ENCODE peak calls at places on chromosomes 6 and 20, in six cellular contexts. One of them, this sample, is unnamed.

GRCh38 chr6:44681782-44682181 is 294.3 kb downstream of the CDC5L start:
- DNase-seq in HepG2: no peak
- DNase-seq in H1: peak
- DNase-seq in GM12878: no peak
- DNase-seq in GM12891: no peak
- DNase-seq in K562: no peak
- DNase-seq in this sample: no peak

GRCh38 chr6:89430563-89430962 is 2.4 kb upstream of the ANKRD6 start:
- DNase-seq in HepG2: no peak
- DNase-seq in GM12891: no peak
- DNase-seq in K562: no peak
- DNase-seq in GM12878: no peak
- DNase-seq in H1: no peak
- DNase-seq in this sample: no peak

GRCh38 chr6:154796484-154796883 is 63.3 kb downstream of the SCAF8 start:
- DNase-seq in H1: no peak
- DNase-seq in K562: no peak
- DNase-seq in GM12878: no peak
- DNase-seq in GM12891: no peak
- DNase-seq in HepG2: no peak
- DNase-seq in this sample: no peak

GRCh38 chr6:87183687-87184086 is 28.3 kb downstream of the ZNF292 start:
- DNase-seq in GM12891: no peak
- DNase-seq in HepG2: no peak
- DNase-seq in K562: no peak
- DNase-seq in GM12878: no peak
- DNase-seq in H1: no peak
- DNase-seq in this sample: no peak

GRCh38 chr6:82118150-82118562 is 129.4 kb downstream of the IBTK start:
- DNase-seq in K562: no peak
- DNase-seq in GM12878: no peak
- DNase-seq in HepG2: no peak
- DNase-seq in GM12891: no peak
- DNase-seq in H1: no peak
- DNase-seq in this sample: no peak

GRCh38 chr6:148240866-148241477 is 101.7 kb upstream of the SASH1 start:
- DNase-seq in K562: no peak
- DNase-seq in HepG2: no peak
- DNase-seq in H1: no peak
- DNase-seq in GM12891: no peak
- DNase-seq in GM12878: no peak
- DNase-seq in this sample: no peak

GRCh38 chr6:7282097-7282906 is 30.7 kb downstream of the SSR1 start:
- DNase-seq in HepG2: no peak
- DNase-seq in GM12878: no peak
- DNase-seq in GM12891: no peak
- DNase-seq in H1: no peak
- DNase-seq in K562: no peak
- DNase-seq in this sample: no peak

GRCh38 chr20:50248104-50248631 is 57.5 kb downstream of the CEBPB start:
- DNase-seq in GM12878: no peak
- DNase-seq in H1: no peak
- DNase-seq in K562: peak
- DNase-seq in GM12891: no peak
- DNase-seq in HepG2: no peak
- DNase-seq in this sample: no peak

GRCh38 chr6:56299916-56300315 is 52.5 kb upstream of the COL21A1 start:
- DNase-seq in H1: no peak
- DNase-seq in HepG2: no peak
- DNase-seq in GM12891: no peak
- DNase-seq in K562: no peak
- DNase-seq in GM12878: no peak
- DNase-seq in this sample: no peak

GRCh38 chr6:17923401-17923863 is 64.0 kb downstream of the KIF13A start:
- DNase-seq in GM12878: no peak
- DNase-seq in GM12891: no peak
- DNase-seq in K562: no peak
- DNase-seq in HepG2: no peak
- DNase-seq in H1: no peak
- DNase-seq in this sample: no peak

GRCh38 chr6:72787521-72788031 is 165.7 kb downstream of the KCNQ5 start:
- DNase-seq in GM12878: no peak
- DNase-seq in K562: no peak
- DNase-seq in HepG2: no peak
- DNase-seq in GM12891: no peak
- DNase-seq in H1: no peak
- DNase-seq in this sample: no peak

GRCh38 chr6:120844084-120844483 is 490.2 kb downstream of the TBC1D32 start:
- DNase-seq in GM12891: no peak
- DNase-seq in K562: no peak
- DNase-seq in H1: no peak
- DNase-seq in HepG2: no peak
- DNase-seq in GM12878: no peak
- DNase-seq in this sample: no peak

DNA sequence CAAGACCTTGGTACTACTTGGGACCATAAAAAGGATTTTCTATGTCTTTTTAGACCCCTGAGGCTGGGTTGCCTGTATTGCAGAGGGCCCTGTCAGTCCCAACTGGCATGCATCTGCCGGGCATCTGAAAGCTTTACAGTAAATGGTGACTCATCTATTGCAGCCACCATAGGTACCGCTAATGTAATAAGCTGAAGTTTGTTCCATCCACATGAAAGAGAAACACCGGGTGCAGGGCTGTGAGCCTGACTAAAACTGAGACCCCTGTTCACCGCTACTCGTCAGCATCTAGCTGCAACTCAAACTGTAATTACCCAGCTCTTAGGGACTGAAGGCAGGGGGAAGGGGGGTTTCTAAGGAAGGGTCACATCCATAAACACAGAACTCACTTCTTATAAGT is 49.5 kb downstream of the TRERF1 start:
- DNase-seq in K562: no peak
- DNase-seq in GM12891: peak
- DNase-seq in GM12878: peak
- DNase-seq in H1: no peak
- DNase-seq in HepG2: no peak
- DNase-seq in this sample: peak
- TF ChIP-seq TAF1 in K562: no peak
- TF ChIP-seq TAF1 in GM12891: no peak
- TF ChIP-seq TAF1 in GM12878: peak
- TF ChIP-seq TAF1 in H1: no peak
- TF ChIP-seq TAF1 in HepG2: no peak
- TF ChIP-seq TAF1 in this sample: no peak

DNA sequence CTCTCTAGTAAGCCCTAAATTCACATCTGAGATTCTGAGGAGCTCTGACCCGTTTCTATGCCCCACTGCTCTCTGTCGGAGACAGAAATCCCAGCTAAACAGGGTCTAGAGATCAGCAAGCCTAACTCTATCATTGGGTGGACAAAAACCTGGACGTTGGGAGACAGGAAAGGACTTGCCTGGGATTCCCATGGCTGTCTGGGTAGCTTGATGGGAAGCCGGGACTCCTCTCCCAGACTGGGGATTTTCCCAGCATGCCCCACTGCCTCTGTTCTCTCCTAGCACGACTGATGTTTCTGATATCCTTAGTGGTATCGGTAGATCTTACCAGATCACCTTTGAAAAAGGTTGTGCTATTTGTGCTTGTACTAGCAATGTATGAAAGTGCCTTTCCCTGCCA is 22.9 kb downstream of the DUSP22 start:
- DNase-seq in K562: no peak
- DNase-seq in H1: no peak
- DNase-seq in GM12878: no peak
- DNase-seq in GM12891: no peak
- DNase-seq in HepG2: no peak
- DNase-seq in this sample: no peak
- TF ChIP-seq POLR2A in K562: no peak
- TF ChIP-seq POLR2A in H1: no peak
- TF ChIP-seq POLR2A in GM12878: no peak
- TF ChIP-seq POLR2A in GM12891: no peak
- TF ChIP-seq POLR2A in HepG2: no peak
- TF ChIP-seq POLR2A in this sample: no peak

GRCh38 chr6:126723541-126724170 is 383.7 kb downstream of the CENPW start:
- DNase-seq in H1: no peak
- DNase-seq in GM12878: no peak
- DNase-seq in HepG2: no peak
- DNase-seq in GM12891: no peak
- DNase-seq in K562: no peak
- DNase-seq in this sample: no peak

GRCh38 chr6:126724821-126725220 is 384.9 kb downstream of the CENPW start:
- DNase-seq in H1: no peak
- DNase-seq in GM12878: no peak
- DNase-seq in HepG2: no peak
- DNase-seq in K562: no peak
- DNase-seq in GM12891: no peak
- DNase-seq in this sample: no peak

GRCh38 chr6:126718600-126719327 is 378.8 kb downstream of the CENPW start:
- DNase-seq in GM12878: peak
- DNase-seq in HepG2: no peak
- DNase-seq in H1: no peak
- DNase-seq in GM12891: no peak
- DNase-seq in K562: no peak
- DNase-seq in this sample: no peak

GRCh38 chr6:126720326-126720725 is 380.4 kb downstream of the CENPW start:
- DNase-seq in HepG2: no peak
- DNase-seq in K562: no peak
- DNase-seq in H1: no peak
- DNase-seq in GM12891: no peak
- DNase-seq in GM12878: no peak
- DNase-seq in this sample: no peak

DNA sequence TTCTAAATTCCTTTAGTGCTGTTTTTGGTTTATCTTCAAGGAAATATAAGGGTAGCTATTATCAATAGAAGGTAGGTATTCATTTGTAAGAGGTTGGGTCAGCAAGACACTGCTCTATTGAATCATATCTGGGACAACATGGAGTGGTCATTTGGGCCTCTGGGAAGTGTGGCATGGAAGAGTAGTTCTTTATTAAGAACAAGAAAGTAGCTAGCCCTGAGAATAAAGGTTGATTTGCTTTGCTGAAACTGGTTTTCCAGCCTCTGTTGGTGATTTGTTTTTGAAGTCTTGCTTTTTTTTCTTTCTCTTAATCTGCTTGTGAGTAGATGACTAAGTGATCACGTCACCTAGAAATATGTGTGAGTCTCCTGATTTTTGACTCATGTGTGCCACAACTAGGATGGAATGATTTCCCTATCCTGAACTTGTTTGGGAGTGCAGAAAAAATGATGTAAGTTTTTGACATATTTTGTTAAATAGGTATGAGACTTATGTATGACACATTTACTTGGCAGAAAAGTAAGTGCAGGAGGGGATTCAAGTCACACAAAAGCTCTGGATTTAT is 381.7 kb downstream of the CENPW start:
- DNase-seq in K562: no peak
- DNase-seq in GM12891: no peak
- DNase-seq in H1: no peak
- DNase-seq in GM12878: no peak
- DNase-seq in HepG2: no peak
- DNase-seq in this sample: no peak
- TF ChIP-seq TAF1 in K562: no peak
- TF ChIP-seq TAF1 in GM12891: no peak
- TF ChIP-seq TAF1 in H1: no peak
- TF ChIP-seq TAF1 in GM12878: no peak
- TF ChIP-seq TAF1 in HepG2: no peak
- TF ChIP-seq TAF1 in this sample: no peak

GRCh38 chr20:44580581-44581268 is 1.7 kb upstream of the PKIG start:
- DNase-seq in H1: no peak
- DNase-seq in K562: no peak
- DNase-seq in HepG2: no peak
- DNase-seq in GM12878: no peak
- DNase-seq in GM12891: no peak
- DNase-seq in this sample: no peak

GRCh38 chr20:44583179-44583578 is 800 bp downstream of the PKIG start:
- DNase-seq in GM12891: no peak
- DNase-seq in HepG2: no peak
- DNase-seq in K562: no peak
- DNase-seq in H1: no peak
- DNase-seq in GM12878: no peak
- DNase-seq in this sample: no peak

GRCh38 chr20:44581515-44581914 is 864 bp upstream of the PKIG start:
- DNase-seq in GM12891: no peak
- DNase-seq in GM12878: no peak
- DNase-seq in HepG2: no peak
- DNase-seq in K562: no peak
- DNase-seq in H1: no peak
- DNase-seq in this sample: no peak

GRCh38 chr20:44584103-44584690 is 1.8 kb downstream of the PKIG start:
- DNase-seq in H1: no peak
- DNase-seq in GM12891: no peak
- DNase-seq in HepG2: no peak
- DNase-seq in GM12878: no peak
- DNase-seq in K562: no peak
- DNase-seq in this sample: no peak

DNA sequence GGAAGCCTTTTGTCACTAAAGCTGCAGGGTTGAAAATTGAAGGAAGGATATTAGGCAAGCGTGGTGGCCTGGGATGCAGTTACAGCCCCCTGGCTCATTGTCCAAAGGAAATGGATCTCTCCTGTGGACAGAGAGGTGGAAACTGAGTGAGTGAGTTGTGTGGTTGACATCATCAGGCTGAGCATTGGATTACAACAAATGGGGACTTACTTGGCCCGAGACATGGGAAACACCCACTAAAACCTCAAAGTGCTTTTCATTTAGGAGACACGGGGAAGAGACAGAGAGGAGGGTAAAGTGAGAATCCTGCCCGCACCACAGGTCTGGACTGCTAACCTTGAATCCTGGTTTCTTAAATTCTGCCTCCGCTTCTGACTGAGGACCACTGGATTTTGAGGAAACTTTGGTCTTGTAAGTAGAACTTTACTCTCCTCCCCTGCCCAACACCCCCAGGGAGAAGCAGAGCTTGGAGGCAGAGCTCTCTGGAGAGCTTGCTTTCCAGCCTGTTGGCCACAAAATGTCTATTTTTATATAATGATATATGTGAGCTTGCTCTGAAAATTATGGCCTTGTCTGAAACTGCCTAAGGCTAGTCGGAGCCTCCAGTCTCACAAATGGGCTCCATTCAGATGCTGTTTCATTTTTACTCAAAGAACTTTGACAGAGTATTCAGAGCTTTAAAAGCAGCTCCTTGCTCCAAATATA is at the start of gene PKIG:
- DNase-seq in K562: no peak
- DNase-seq in HepG2: no peak
- DNase-seq in GM12891: no peak
- DNase-seq in H1: no peak
- DNase-seq in GM12878: no peak
- DNase-seq in this sample: no peak
- TF ChIP-seq POLR2A in K562: no peak
- TF ChIP-seq POLR2A in HepG2: no peak
- TF ChIP-seq POLR2A in GM12891: no peak
- TF ChIP-seq POLR2A in H1: no peak
- TF ChIP-seq POLR2A in GM12878: no peak
- TF ChIP-seq POLR2A in this sample: peak

This sample was measured in GM12892.